ENCODE peak calls at places on chromosomes 16 and 17, in nine cellular contexts. W, G, N, U, F, M, P, O and E are unnamed samples.

GRCh38 chr17:60548990-60549389 is 22.9 kb upstream of the APPBP2 start:
- DNase-seq in W (no peak), P (peak), N (no peak), F (no peak), U (no peak), O (no peak), M (no peak), G (no peak), E (no peak)

GRCh38 chr17:6528557-6528956 is 27.8 kb downstream of the PITPNM3 start:
- DNase-seq in N (no peak), G (no peak), F (no peak), U (no peak), M (peak), O (no peak), P (no peak), W (no peak), E (no peak)

GRCh38 chr16:54931041-54931756 is 534 bp downstream of the IRX5 start:
- DNase-seq in N (no peak), U (peak), P (peak), O (no peak), F (peak), W (no peak), G (no peak), M (no peak), E (no peak)

GRCh38 chr16:11126389-11127072 is 129.5 kb downstream of the SOCS1 start:
- DNase-seq in U (no peak), M (no peak), O (peak), G (no peak), F (no peak), N (no peak), P (no peak), W (no peak), E (no peak)

GRCh38 chr17:31510273-31511175 is 119.0 kb downstream of the RAB11FIP4 start:
- DNase-seq in M (no peak), F (no peak), P (no peak), W (peak), U (no peak), O (no peak), G (no peak), N (no peak), E (no peak)

GRCh38 chr16:30401768-30402425 is 5.5 kb upstream of the ZNF771 start:
- DNase-seq in O (no peak), G (no peak), U (no peak), W (no peak), N (no peak), F (no peak), P (no peak), M (no peak), E (no peak)

GRCh38 chr16:67651847-67652246 is 6.9 kb downstream of the CARMIL2 start:
- DNase-seq in N (no peak), W (no peak), M (no peak), O (no peak), G (no peak), F (no peak), U (no peak), P (no peak), E (no peak)

GRCh38 chr17:61248399-61248798 is 151.2 kb upstream of the TBX2 start:
- DNase-seq in U (peak), F (no peak), P (no peak), N (no peak), W (no peak), G (no peak), O (no peak), M (no peak), E (no peak)

GRCh38 chr16:19886061-19886792 is 1.6 kb upstream of the GPRC5B start:
- DNase-seq in N (peak), M (peak), G (no peak), U (peak), W (peak), P (peak), F (peak), O (peak), E (peak)

GRCh38 chr17:49723423-49723822 is 15.7 kb upstream of the SLC35B1 start:
- DNase-seq in G (no peak), W (no peak), N (no peak), P (peak), U (peak), O (no peak), M (peak), F (no peak), E (no peak)

GRCh38 chr16:79071424-79071823 is 529.1 kb downstream of the MAF start:
- DNase-seq in G (no peak), U (no peak), P (no peak), F (no peak), O (peak), N (no peak), M (peak), W (no peak), E (no peak)

GRCh38 chr16:4375717-4376116 is 4.1 kb downstream of the VASN start:
- DNase-seq in U (peak), O (peak), M (no peak), G (no peak), W (no peak), F (peak), N (no peak), P (no peak), E (no peak)
- H3K4me3 ChIP-seq in U (peak), O (no peak), M (no peak), G (peak), W (no peak), F (no peak), N (no peak), P (no peak), E (peak)

DNA sequence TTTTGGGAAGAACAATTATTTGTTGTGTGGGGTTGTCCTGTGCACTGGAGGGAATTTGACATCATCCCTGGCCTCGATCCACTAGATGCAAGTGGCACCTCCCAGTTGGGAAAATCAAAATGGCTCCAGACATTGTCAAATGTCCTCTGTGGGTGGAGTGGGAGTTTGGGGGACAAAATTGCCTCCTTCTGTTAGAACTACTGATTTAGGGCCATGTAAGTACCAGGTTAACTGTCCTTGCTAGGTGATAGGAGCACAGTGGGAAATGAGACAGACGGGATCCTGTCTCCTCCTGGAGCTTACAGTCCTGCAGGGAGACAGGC is 56.8 kb downstream of the ARHGAP23 start:
- DNase-seq in N (no peak), P (no peak), U (no peak), M (no peak), O (no peak), G (no peak), W (no peak), F (no peak), E (no peak)
- TF ChIP-seq CTCF in N (no peak), P (no peak), U (no peak), M (no peak), O (no peak), G (no peak), W (no peak), F (no peak), E (no peak)

GRCh38 chr17:68034452-68034776 is 1.1 kb upstream of the KPNA2 start:
- DNase-seq in U (no peak), M (no peak), F (no peak), W (no peak), N (no peak), G (no peak), O (no peak), P (no peak), E (no peak)
- H3K4me3 ChIP-seq in U (no peak), M (no peak), F (peak), W (peak), N (no peak), G (no peak), O (no peak), P (peak), E (no peak)

GRCh38 chr17:56678249-56679144 is 85.0 kb downstream of the NOG start:
- DNase-seq in U (no peak), M (no peak), P (no peak), W (no peak), O (no peak), F (peak), N (no peak), G (no peak), E (no peak)

GRCh38 chr17:56676807-56677206 is 83.3 kb downstream of the NOG start:
- DNase-seq in O (no peak), N (no peak), F (no peak), M (no peak), G (no peak), W (no peak), U (no peak), P (no peak), E (no peak)

GRCh38 chr17:56680676-56681075 is 87.2 kb downstream of the NOG start:
- DNase-seq in G (no peak), N (no peak), F (no peak), W (no peak), M (no peak), U (no peak), P (no peak), O (no peak), E (no peak)

GRCh38 chr17:56679767-56680422 is 86.4 kb downstream of the NOG start:
- DNase-seq in G (no peak), U (no peak), P (no peak), O (peak), M (no peak), N (no peak), F (no peak), W (no peak), E (no peak)

DNA sequence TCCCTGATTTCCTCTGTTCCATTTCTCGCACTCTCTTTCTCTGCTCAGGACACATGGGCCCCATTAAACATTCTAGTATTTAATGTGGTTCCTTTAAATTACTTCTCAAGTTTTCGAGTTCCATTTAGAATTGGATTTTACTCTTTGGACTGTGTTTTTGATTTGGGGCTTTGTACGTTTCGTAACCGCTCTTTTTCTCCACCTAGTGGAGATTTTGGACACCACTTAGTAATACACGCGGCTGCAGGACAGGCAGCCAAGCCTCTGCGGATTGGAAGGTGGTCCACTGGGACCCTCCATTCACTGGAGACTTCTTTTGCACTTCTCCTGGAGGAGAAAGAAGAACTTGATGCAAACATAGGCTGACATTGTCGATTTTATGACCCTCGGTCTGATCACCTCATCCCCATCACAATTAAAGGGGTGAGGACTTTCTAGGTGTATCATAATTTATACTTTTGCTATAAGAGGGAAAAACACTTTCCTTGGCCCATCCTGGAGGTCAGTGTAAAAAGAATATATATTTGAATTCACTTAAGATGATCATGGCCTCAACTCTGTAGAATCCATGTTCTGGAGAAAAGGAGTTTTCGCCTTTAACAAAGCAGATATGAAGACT is 85.8 kb downstream of the NOG start:
- DNase-seq in O (peak), N (no peak), P (peak), M (no peak), W (no peak), G (no peak), F (peak), U (peak), E (no peak)
- TF ChIP-seq CTCF in O (peak), N (peak), P (peak), M (no peak), W (peak), G (peak), F (peak), U (peak), E (peak)

GRCh38 chr16:87854053-87854906 is 15.0 kb downstream of the SLC7A5 start:
- DNase-seq in W (peak), N (no peak), F (no peak), U (no peak), O (peak), G (no peak), P (no peak), M (no peak), E (no peak)
- H3K4me3 ChIP-seq in W (peak), N (no peak), F (no peak), U (peak), O (no peak), G (no peak), P (no peak), M (no peak), E (no peak)

DNA sequence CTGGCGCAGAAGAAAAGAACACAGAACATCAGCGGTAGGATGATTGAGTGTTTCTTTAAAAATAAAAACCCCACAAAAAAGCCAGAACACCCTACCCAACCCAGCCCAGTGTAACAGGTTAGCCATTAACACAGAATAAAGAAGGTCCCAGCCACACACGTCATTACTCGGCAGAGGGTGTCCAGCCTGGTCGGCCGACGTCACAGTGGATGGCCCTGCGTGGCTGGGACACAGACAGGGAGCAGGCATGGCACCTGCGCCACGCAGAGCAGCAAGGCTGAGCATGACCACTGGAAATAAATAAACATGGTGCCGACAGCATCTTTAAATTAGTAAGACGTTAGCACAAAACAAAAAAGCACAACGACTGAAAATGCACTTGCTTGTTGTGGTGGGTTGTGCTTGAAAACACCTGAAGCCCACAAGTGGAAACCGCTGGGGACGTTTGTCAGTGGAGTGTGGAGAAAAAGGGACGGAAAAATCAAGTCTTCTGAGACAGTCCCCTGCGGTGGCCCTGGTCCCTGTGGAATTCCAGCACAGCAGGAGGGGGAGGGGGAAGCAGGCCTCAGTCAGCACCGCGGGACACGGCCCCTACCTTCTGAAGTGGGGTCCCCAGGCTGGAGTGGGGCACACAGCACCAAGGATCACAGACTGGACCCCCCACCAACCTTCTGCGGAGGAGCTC is 39.2 kb downstream of the SLC7A5 start:
- DNase-seq in G (no peak), W (no peak), U (no peak), M (no peak), N (no peak), F (no peak), O (no peak), P (no peak), E (no peak)
- TF ChIP-seq CTCF in G (no peak), W (no peak), U (no peak), M (no peak), N (no peak), F (no peak), O (no peak), P (no peak), E (no peak)

DNA sequence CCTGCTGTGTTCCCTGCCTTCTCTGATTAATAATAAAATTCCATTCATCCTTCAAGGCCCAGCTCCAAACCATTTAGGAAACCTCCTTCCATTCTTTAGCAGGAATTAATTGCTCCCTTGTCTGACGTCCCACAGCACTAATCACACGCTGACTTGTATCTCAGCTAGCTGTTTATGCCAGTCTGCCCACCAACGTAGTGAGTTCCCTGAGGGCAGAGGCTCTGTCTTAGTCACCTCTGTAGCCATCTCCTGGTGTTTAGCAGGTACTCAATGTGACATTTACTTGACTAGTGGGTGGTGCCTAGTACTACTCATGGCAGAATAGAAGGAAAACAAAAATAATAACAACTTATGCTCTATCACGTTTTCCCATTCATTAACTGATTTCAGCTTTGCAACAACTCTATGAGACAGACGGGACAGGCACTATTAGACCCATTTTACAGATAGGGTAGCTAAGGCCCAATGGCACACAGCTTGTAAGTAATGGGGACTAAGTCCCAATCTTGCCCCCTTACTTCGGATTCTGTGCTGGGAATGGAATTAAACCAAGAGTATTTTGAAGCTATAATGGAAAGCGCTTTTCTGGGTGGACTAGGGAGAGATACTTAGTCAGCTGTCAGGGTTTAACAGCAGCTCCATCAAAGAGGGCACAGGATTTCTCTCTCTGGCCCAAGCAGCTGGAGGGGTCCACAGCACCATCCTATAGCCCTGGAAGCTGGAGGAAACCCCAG is 931 bp upstream of the WIPF2 start:
- DNase-seq in P (no peak), O (no peak), F (no peak), W (no peak), N (no peak), G (no peak), U (no peak), M (peak), E (no peak)
- H3K4me3 ChIP-seq in P (peak), O (no peak), F (peak), W (peak), N (no peak), G (no peak), U (no peak), M (no peak), E (no peak)

DNA sequence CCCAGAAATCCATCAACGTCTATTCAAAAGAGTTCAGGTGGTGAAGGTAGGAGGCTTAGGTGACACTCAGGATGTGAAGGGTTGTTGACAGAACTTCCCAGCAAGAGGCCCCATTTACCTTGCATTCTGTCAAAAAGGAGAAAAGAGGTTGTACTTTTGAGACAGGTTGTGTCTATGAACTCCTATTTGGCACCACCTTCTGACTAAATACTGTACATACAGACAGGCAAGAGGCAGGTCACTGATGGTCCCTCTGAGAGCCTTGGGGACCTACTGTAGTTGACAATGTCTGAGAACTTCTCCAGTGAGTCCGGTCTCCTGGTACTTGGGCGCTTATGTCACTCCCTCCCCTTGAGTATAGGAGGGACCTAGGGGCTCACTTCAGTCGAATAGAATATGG is 479.3 kb upstream of the ZFHX3 start:
- DNase-seq in N (no peak), G (no peak), P (no peak), M (no peak), F (no peak), U (no peak), O (no peak), W (no peak), E (no peak)
- TF ChIP-seq CTCF in N (no peak), G (no peak), P (no peak), M (no peak), F (no peak), U (no peak), O (no peak), W (no peak), E (peak)